ENCODE peak calls at places on chromosomes 16 and 17, in four cellular contexts. E, L, G and V are unnamed samples.

GRCh38 chr17:50206604-50207293 is 5.3 kb upstream of the COL1A1 start:
- DNase-seq in E (peak), L (no peak), G (no peak), V (peak)

GRCh38 chr16:88558457-88559442 is 11.5 kb upstream of the ZC3H18 start:
- DNase-seq in E (peak), L (no peak), G (peak), V (no peak)

GRCh38 chr16:87560428-87561199 is 41.7 kb upstream of the JPH3 start:
- DNase-seq in E (peak), L (no peak), G (no peak), V (no peak)

GRCh38 chr17:35875439-35876139 is 4.6 kb downstream of the CCL5 start:
- DNase-seq in E (no peak), L (no peak), G (no peak), V (no peak)

GRCh38 chr17:21119247-21119944 is 7.4 kb upstream of the DHRS7B start:
- DNase-seq in E (peak), L (peak), G (peak), V (peak)

GRCh38 chr16:50252874-50253510 is 13.4 kb upstream of the ADCY7 start:
- DNase-seq in E (no peak), L (no peak), G (no peak), V (no peak)

GRCh38 chr17:8785547-8786412 is 13.4 kb downstream of the MFSD6L start:
- DNase-seq in E (peak), L (peak), G (peak), V (peak)

GRCh38 chr16:21088646-21089538 is 61.8 kb downstream of the DNAH3 start:
- DNase-seq in E (no peak), L (no peak), G (peak), V (no peak)

GRCh38 chr16:23394141-23394540 is 58.8 kb downstream of the COG7 start:
- DNase-seq in E (no peak), L (no peak), G (no peak), V (no peak)

GRCh38 chr17:77061711-77062110 is 79.1 kb upstream of the SEC14L1 start:
- DNase-seq in E (no peak), L (no peak), G (no peak), V (no peak)

GRCh38 chr16:57752203-57752580 is 16.6 kb downstream of the KATNB1 start:
- DNase-seq in E (no peak), L (no peak), G (no peak), V (no peak)

GRCh38 chr17:2282297-2282873 is 21.2 kb downstream of the SMG6 start:
- DNase-seq in E (peak), L (no peak), G (peak), V (no peak)

GRCh38 chr17:35799942-35800341 is 4.5 kb upstream of the MMP28 start:
- DNase-seq in E (no peak), L (no peak), G (peak), V (no peak)

GRCh38 chr17:20300399-20301037 is 166.8 kb downstream of the LGALS9B start:
- DNase-seq in E (no peak), L (no peak), G (no peak), V (no peak)

GRCh38 chr16:89796104-89796503 is 20.3 kb downstream of the FANCA start:
- DNase-seq in E (no peak), L (no peak), G (no peak), V (no peak)

GRCh38 chr16:1183235-1183907 is 30.5 kb downstream of the CACNA1H start:
- DNase-seq in E (no peak), L (no peak), G (no peak), V (peak)

GRCh38 chr16:84845496-84846002 is 25.8 kb downstream of the CRISPLD2 start:
- DNase-seq in E (no peak), L (no peak), G (no peak), V (no peak)

GRCh38 chr16:27223226-27223610 is 19.9 kb downstream of the KDM8 start:
- DNase-seq in E (no peak), L (no peak), G (no peak), V (no peak)
- TF ChIP-seq CTCF in E (peak), L (no peak), G (no peak), V (no peak)

DNA sequence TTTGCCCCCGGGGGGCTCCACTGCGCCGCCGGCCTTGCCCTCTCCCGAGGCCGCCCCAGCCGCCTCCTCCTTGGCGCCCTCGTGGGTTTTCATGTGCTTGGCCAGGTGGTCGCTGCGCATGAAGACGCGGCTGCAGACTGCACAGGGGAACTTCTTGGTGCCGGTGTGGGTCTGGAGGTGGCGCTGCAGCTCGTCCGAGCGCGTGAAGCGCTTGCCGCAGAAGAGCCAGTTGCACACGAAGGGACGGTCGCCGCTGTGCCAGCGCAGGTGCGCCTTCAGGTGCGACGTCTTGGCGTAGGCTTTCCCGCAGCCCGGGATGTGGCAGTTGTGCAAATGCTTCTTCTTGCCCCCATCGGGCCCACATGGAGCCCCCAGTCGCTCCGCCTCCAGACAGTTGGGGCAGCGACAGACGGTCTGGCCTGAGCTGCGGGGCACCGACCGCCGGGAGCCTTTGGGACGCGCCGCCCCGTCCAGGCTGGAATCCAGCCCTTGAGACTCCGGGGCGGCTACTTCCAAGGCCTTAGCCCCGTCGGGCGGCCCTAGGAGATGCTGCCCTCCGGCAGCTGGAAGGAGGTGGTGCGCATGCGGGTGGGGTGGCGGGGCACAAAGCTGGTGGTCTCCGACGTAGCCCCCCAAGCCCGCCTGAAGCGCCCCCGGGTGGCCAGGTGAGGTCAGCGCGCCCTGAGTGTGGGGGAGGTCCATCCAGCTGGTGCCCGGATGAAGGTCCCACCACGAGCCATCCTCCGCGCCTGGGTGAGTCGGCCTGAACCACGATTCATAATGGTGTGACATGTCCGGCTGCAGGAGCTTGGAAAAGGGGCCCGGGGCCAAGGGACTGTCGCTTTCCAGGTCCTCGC is 3.4 kb downstream of the SP6 start:
- DNase-seq in E (peak), L (no peak), G (no peak), V (peak)
- TF ChIP-seq CTCF in E (peak), L (peak), G (peak), V (peak)

DNA sequence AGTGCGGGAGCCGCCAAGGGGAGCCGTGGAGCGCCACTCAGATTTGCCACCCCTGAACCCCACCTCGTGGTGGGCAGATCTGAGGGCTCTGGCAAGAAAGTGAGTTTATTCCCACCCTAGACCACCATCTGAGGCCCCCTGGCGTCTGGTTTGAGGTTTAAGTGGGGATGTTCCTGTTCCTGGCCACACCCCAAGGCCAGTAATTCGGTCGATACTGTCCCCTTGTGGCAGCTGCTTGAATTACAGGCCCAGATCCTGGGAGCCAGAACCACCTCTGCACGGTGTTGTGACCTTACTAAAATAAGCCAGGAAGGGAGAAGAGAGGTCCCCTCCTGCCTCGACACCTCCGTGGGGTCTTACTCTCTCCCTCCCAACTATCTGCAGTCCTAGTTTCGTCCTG is 3.3 kb upstream of the LAT start:
- DNase-seq in E (peak), L (no peak), G (no peak), V (peak)
- TF ChIP-seq CTCF in E (peak), L (peak), G (peak), V (peak)

DNA sequence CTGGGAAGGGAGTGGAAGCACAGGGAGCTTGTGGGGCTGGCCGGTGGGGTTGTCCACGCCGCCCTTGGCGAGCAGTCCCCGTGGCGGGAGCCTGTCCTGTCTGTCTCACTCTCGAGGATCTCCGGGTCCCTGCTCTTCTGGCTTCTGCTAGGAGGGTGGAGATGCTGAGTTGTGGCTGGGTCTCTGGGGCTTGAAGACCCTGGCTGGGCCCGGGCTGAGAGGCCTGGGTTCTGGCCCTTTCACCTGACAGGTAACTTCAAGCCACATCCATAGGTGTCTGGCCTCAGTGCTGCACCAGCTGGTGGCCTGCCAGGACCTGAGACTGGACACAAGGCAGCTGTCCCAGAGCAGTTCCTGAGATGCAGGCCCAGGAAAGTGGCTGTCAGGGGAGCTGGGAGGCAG is 46.7 kb downstream of the PRMT7 start:
- DNase-seq in E (no peak), L (no peak), G (no peak), V (no peak)
- TF ChIP-seq CTCF in E (no peak), L (no peak), G (no peak), V (no peak)

GRCh38 chr17:55969577-55969976 is 183.7 kb upstream of the ANKFN1 start:
- DNase-seq in E (no peak), L (no peak), G (peak), V (no peak)

GRCh38 chr17:55959756-55960155 is 193.5 kb upstream of the ANKFN1 start:
- DNase-seq in E (no peak), L (no peak), G (no peak), V (no peak)

GRCh38 chr17:55962931-55963378 is 190.3 kb upstream of the ANKFN1 start:
- DNase-seq in E (no peak), L (no peak), G (no peak), V (no peak)

GRCh38 chr17:55964191-55964590 is 189.1 kb upstream of the ANKFN1 start:
- DNase-seq in E (no peak), L (no peak), G (no peak), V (no peak)

GRCh38 chr17:55965051-55965450 is 188.2 kb upstream of the ANKFN1 start:
- DNase-seq in E (no peak), L (no peak), G (no peak), V (no peak)
- TF ChIP-seq CTCF in E (peak), L (no peak), G (no peak), V (no peak)